ENCODE peak calls at places on chromosomes 11 and 22, in four cellular contexts. K, G, F and J are unnamed samples.

GRCh38 chr11:132576706-132577105 is 955.6 kb downstream of the OPCML start:
- DNase-seq in F (peak), K (peak), G (no peak), J (no peak)

GRCh38 chr11:75655619-75656018 is 13.2 kb downstream of the MAP6 start:
- DNase-seq in K (no peak), G (no peak), F (no peak), J (no peak)

GRCh38 chr11:9516113-9516512 is 55.3 kb downstream of the ZNF143 start:
- DNase-seq in K (no peak), G (no peak), F (no peak), J (no peak)

GRCh38 chr11:36110698-36111410 is 167.0 kb downstream of the LDLRAD3 start:
- DNase-seq in F (no peak), K (no peak), G (no peak), J (no peak)

GRCh38 chr22:35766654-35767580 is 49.2 kb downstream of the APOL5 start:
- DNase-seq in G (no peak), K (no peak), F (no peak), J (no peak)

GRCh38 chr11:8807544-8808225 is 103.3 kb upstream of the AKIP1 start:
- DNase-seq in G (peak), F (peak), K (no peak), J (peak)

GRCh38 chr11:85809881-85810280 is 1.1 kb downstream of the SYTL2 start:
- DNase-seq in K (peak), F (no peak), G (peak), J (no peak)

GRCh38 chr11:120410622-120411380 is 74.6 kb downstream of the ARHGEF12 start:
- DNase-seq in K (no peak), F (no peak), G (no peak), J (no peak)

GRCh38 chr11:46048198-46048597 is 73.1 kb downstream of the PHF21A start:
- DNase-seq in G (no peak), K (no peak), F (no peak), J (no peak)

GRCh38 chr22:36853407-36854099 is 7.3 kb upstream of the NCF4 start:
- DNase-seq in K (peak), F (peak), G (peak), J (peak)

GRCh38 chr22:29030016-29030617 is 31.5 kb downstream of the C22orf31 start:
- DNase-seq in K (no peak), F (peak), G (no peak), J (no peak)

GRCh38 chr11:62830904-62831519 is 839 bp downstream of the STX5 start:
- DNase-seq in F (no peak), G (no peak), K (no peak), J (no peak)

GRCh38 chr11:67337257-67337656 is 16.1 kb downstream of the POLD4 start:
- DNase-seq in K (no peak), G (no peak), F (no peak), J (no peak)

GRCh38 chr22:17957683-17958082 is 66.7 kb downstream of the MICAL3 start:
- DNase-seq in K (no peak), G (no peak), F (no peak), J (no peak)

GRCh38 chr22:50011447-50012200 is 941 bp downstream of the IL17REL start:
- DNase-seq in F (no peak), G (no peak), K (no peak), J (peak)

GRCh38 chr11:117827521-117828511 is 3.3 kb upstream of the FXYD2 start:
- DNase-seq in K (no peak), G (peak), F (peak), J (no peak)

GRCh38 chr11:44778200-44779100 is 51.7 kb downstream of the TSPAN18 start:
- DNase-seq in G (no peak), F (no peak), K (no peak), J (no peak)

GRCh38 chr11:128757235-128757711 is 63.4 kb downstream of the FLI1 start:
- DNase-seq in F (no peak), G (no peak), K (peak), J (no peak)

GRCh38 chr22:44395116-44396005 is 82.6 kb upstream of the SHISAL1 start:
- DNase-seq in K (no peak), F (peak), G (peak), J (peak)

GRCh38 chr11:119691020-119691666 is 37.9 kb downstream of the NECTIN1 start:
- DNase-seq in F (no peak), K (no peak), G (no peak), J (no peak)

GRCh38 chr22:46734830-46735453 is 3.1 kb downstream of the CERK start:
- DNase-seq in K (no peak), F (peak), G (no peak), J (no peak)

GRCh38 chr11:132122701-132123100 is 752.3 kb downstream of the NTM start:
- DNase-seq in K (no peak), G (no peak), F (no peak), J (no peak)

GRCh38 chr22:41334215-41334614 is 32.9 kb downstream of the ZC3H7B start:
- DNase-seq in F (no peak), K (no peak), G (no peak), J (no peak)

GRCh38 chr11:8055111-8055835 is 25.7 kb upstream of the TUB start:
- DNase-seq in F (peak), G (no peak), K (no peak), J (no peak)

GRCh38 chr11:69123593-69124545 is 31.9 kb upstream of the SMIM38 start:
- DNase-seq in K (no peak), F (no peak), G (no peak), J (no peak)

GRCh38 chr22:42856179-42856864 is 751 bp downstream of the ARFGAP3 start:
- DNase-seq in F (peak), K (no peak), G (peak), J (peak)

DNA sequence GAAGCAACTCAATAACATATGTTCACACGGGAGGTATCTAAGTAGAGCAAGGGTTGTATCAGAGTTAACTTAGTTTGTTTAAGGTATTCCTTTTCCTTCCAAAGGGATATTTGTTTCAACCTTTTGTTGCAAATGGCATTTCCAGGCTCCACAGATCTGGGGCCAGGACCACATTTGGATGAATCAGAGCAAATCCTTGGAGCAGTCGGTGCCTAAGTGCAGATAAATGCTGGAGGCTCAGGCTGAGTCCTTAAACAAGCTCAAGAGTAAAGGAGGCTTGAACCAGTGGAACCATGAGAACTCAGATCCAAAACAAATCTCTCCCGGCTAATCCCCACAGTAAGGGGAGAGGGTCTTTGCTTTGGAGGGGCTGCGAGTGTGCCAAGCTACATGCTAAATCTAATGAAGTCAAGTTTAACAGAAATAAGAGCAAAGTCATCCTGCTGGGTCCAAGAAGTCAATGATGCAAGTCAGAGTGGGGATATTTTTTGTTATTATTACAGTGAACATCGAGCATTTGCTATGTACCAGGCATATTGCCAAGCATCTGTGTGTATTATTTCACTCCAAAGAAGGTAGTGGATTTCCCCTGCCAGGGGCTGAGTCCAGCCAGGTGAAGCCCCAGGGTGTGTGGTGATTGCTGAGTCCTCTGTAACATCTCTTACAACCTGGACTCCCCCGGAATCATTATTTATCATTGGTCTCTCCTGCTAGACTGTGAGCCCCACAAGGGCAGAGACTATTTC is 548.8 kb downstream of the MIAT start:
- DNase-seq in K (peak), F (no peak), G (no peak), J (no peak)
- H3K27ac ChIP-seq in K (peak), F (peak), G (no peak), J (no peak)

GRCh38 chr11:24509114-24509513 is 12.3 kb downstream of the LUZP2 start:
- DNase-seq in G (no peak), K (no peak), F (no peak), J (no peak)
- TF ChIP-seq CTCF in G (no peak), K (peak), F (no peak), J (no peak)

GRCh38 chr11:70860855-70861254 is 391.5 kb downstream of the SHANK2 start:
- DNase-seq in F (no peak), K (no peak), G (no peak), J (no peak)
- H3K27ac ChIP-seq in F (no peak), K (no peak), G (no peak), J (no peak)

GRCh38 chr11:6297831-6298230 is 22.5 kb downstream of the CAVIN3 start:
- DNase-seq in F (no peak), G (no peak), K (no peak), J (no peak)
- TF ChIP-seq CTCF in F (no peak), G (peak), K (peak), J (peak)

DNA sequence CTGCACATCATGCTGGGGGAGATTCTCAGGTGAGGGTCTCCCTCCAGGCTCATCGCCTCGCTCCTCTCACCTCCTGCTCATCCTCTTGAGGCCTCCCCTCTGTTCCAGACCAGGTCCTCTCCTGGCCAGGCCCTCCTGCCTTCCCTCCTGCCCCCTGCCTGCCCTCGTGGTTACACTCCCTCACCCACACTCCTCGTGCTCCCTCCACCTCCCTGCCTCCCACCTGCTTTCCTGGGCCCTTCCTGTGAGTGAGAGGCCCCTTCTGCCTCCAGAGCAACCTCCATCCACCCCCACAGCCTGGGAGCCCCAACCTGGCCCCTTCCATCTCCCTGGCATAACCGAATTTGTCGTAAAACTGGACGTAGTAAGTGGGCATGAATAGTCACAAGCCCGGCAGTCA is 4.5 kb downstream of the APOBEC3G start:
- DNase-seq in F (no peak), G (no peak), K (no peak), J (no peak)
- H3K27ac ChIP-seq in F (no peak), G (no peak), K (no peak), J (no peak)

DNA sequence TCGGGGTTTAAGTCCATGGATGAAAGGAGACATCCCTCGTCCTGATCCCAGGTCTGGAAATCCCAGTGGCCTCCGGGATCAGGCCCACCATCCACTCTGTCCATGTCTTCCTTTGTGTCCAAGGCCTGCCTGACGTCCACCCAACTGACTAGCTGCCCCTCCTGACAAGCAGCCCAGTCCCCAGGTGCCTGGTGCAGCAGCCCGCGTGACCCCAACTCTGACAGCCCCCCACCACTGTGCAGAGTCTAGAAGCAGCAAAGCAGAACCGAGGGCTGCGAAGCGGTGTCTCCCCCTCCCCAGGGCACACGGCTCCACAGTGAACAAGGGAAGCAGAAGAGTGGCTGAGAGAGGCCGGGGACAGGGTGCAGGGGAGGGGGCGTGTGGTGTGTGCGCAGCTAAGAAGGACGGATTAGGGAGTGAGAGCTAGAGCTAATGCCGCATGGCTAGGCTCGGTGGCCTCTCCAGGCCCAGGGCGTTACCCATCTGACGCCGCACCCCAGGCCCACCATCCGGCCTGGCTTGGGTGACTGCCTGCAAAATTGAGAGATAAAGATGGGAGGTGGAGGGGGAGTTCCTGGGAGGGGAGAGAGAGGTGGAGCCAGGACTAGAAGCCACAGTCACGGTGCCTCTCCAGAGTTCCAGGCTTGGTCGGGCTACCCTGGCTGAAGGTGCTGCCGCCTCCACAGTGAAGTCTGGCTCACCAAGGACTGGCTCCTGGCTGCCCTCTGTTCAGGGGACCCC is 16.6 kb upstream of the BAIAP2L2 start:
- DNase-seq in F (no peak), K (no peak), G (no peak), J (no peak)
- TF ChIP-seq CTCF in F (no peak), K (no peak), G (no peak), J (no peak)

DNA sequence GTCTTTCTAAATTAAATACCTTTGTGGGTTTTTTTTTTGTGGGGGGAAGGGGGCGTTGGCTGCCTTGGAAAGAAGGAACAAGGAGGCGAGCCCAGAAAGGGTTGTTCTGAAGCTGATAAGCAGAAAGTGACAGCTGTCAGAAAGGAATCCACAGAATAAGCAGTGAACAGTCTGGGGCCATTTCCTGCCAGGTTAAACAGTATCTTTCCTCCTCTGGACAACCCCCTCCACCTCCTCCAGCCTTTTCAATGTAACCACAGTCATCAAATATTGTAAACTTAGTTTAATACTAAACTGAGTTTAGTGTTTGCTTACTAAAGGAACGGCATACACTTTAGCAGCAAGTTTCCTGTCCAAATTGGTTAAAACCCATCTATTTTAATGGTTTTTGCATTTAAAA is 271.2 kb upstream of the SYN3 start:
- DNase-seq in F (no peak), G (no peak), K (no peak), J (no peak)
- H3K27ac ChIP-seq in F (no peak), G (no peak), K (no peak), J (no peak)

GRCh38 chr11:123000721-123001120 is 19.1 kb upstream of the BSX start:
- DNase-seq in G (no peak), K (no peak), F (no peak), J (no peak)

GRCh38 chr11:122995526-122995925 is 13.9 kb upstream of the BSX start:
- DNase-seq in F (no peak), G (no peak), K (no peak), J (no peak)

GRCh38 chr11:122998727-122999370 is 17.2 kb upstream of the BSX start:
- DNase-seq in F (no peak), K (no peak), G (no peak), J (no peak)
- TF ChIP-seq CTCF in F (no peak), K (no peak), G (no peak), J (no peak)

DNA sequence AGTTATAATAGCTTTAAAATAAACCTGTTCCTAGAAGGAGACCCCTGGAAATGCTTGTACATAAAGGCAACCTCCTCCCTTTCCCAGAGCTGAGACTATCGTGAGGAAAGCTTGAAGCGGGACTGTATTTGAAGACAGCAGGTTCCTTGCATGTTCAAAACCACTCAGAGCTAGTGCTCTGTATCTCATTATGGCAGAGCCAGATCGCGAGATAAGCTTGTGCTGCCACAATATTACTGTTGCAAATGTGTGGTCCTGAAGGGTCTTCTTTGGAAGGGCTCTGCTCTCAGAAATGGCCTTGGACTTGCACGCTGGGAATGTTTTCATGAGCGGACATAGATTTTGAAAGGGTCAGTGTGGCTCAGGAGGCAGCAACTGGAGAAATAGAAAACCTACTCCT is 168.2 kb downstream of the KIRREL3 start:
- DNase-seq in F (no peak), K (no peak), G (no peak), J (no peak)
- H3K27ac ChIP-seq in F (no peak), K (no peak), G (no peak), J (no peak)